ENCODE peak calls at places on chromosomes 1 and 21, in eight cellular contexts. R is endothelial cell, Q is retina, I is heart left ventricle, L is iPS-NIHi11, Y is GM10248, V is osteocyte, W is hepatocyte. T is an unnamed sample.
A peak's percentile ranks its signal among the peaks of the same experiment; 100 is the strongest.

GRCh38 chr21:44267655-44268142 is 6.0 kb upstream of the DNMT3L start:
- DNase-seq in R (no peak), Q (no peak), I (no peak), L (peak; percentile 55), Y (no peak), V (no peak), W (no peak), T (no peak)

GRCh38 chr1:203720253-203720652 is 44.7 kb upstream of the LAX1 start:
- DNase-seq in R (no peak), Q (no peak), I (no peak), L (no peak), Y (no peak), V (no peak), W (no peak), T (no peak)

GRCh38 chr1:177181631-177182291 is 11.0 kb downstream of the BRINP2 start:
- DNase-seq in R (peak; percentile 88), Q (peak; percentile 94), I (peak; percentile 44), L (peak; percentile 87), Y (peak; percentile 81), V (peak; percentile 86), W (peak; percentile 78), T (peak; percentile 68)

GRCh38 chr1:221141606-221142285 is 262.5 kb downstream of the HLX start:
- DNase-seq in R (no peak), Q (peak; percentile 47), I (no peak), L (no peak), Y (no peak), V (no peak), W (no peak), T (no peak)

GRCh38 chr1:46301406-46302090 is 1.9 kb downstream of the LRRC41 start:
- DNase-seq in R (peak; percentile 11), Q (no peak), I (peak; percentile 47), L (no peak), Y (peak; percentile 35), V (no peak), W (peak; percentile 70), T (peak; percentile 83)

GRCh38 chr21:38388684-38389676 is 109.3 kb downstream of the ERG start:
- DNase-seq in R (no peak), Q (no peak), I (no peak), L (no peak), Y (no peak), V (no peak), W (no peak), T (no peak)

GRCh38 chr1:177737456-177737855 is 232.4 kb downstream of the SEC16B start:
- DNase-seq in R (no peak), Q (no peak), I (no peak), L (no peak), Y (no peak), V (no peak), W (no peak), T (no peak)

GRCh38 chr1:37478451-37478871 is 4.1 kb downstream of the ZC3H12A start:
- DNase-seq in R (no peak), Q (no peak), I (no peak), L (no peak), Y (no peak), V (no peak), W (peak; percentile 22), T (no peak)